ENCODE peak calls at places on chromosome 19, in five cellular contexts. Y is GM23338, O is upper lobe of right lung, M is HL-60, V is mesendoderm. C is an unnamed sample. For H3K27me3, the result is how much of the 10 kb centered on the place peaks cover.

GRCh38 chr19:43984687-43985000 is 656 bp downstream of the ZNF155 start:
- DNase-seq in Y (no peak), O (no peak), M (peak), V (no peak), C (no peak)

GRCh38 chr19:16156904-16157303 is 13.4 kb downstream of the HSH2D start:
- DNase-seq in Y (no peak), O (no peak), M (no peak), V (no peak), C (no peak)

GRCh38 chr19:38034153-38034835 is 127.3 kb downstream of the SIPA1L3 start:
- DNase-seq in Y (no peak), O (no peak), M (peak), V (no peak), C (no peak)

GRCh38 chr19:16587031-16588023 is 15.1 kb upstream of the SLC35E1 start:
- DNase-seq in Y (peak), O (no peak), M (peak), V (peak), C (peak)

GRCh38 chr19:10551698-10552301 is 8.1 kb downstream of the ATG4D start:
- DNase-seq in Y (peak), O (no peak), M (peak), V (peak), C (peak)

GRCh38 chr19:49422407-49423277 is 599 bp downstream of the PTH2 start:
- DNase-seq in Y (peak), O (no peak), M (peak), V (peak), C (no peak)

GRCh38 chr19:58578430-58578925 is 5.3 kb upstream of the MZF1 start:
- DNase-seq in Y (no peak), O (no peak), M (no peak), V (no peak), C (no peak)

GRCh38 chr19:58543826-58544590 is at the start of gene TRIM28:
- DNase-seq in Y (peak), O (peak), M (peak), V (peak), C (peak)

GRCh38 chr19:7673995-7674667 is 2.8 kb upstream of the MCEMP1 start:
- DNase-seq in Y (peak), O (peak), M (peak), V (peak), C (peak)

GRCh38 chr19:18731562-18732008 is 48.1 kb downstream of the CRTC1 start:
- DNase-seq in Y (no peak), O (no peak), M (no peak), V (peak), C (peak)

GRCh38 chr19:18020212-18021067 is 12.5 kb downstream of the ARRDC2 start:
- DNase-seq in Y (no peak), O (peak), M (no peak), V (no peak), C (no peak)

GRCh38 chr19:11745871-11746270 is 7.1 kb upstream of the ZNF823 start:
- DNase-seq in Y (no peak), O (no peak), M (no peak), V (no peak), C (no peak)

GRCh38 chr19:13984186-13984585 is 21.9 kb downstream of the RFX1 start:
- DNase-seq in Y (no peak), O (no peak), M (no peak), V (no peak), C (no peak)

GRCh38 chr19:43447655-43448054 is 17.8 kb downstream of the LYPD3 start:
- DNase-seq in Y (no peak), O (no peak), M (no peak), V (no peak), C (no peak)

GRCh38 chr19:42253245-42254082 is 1.5 kb downstream of the ERF start:
- DNase-seq in Y (peak), O (peak), M (peak), V (peak), C (no peak)

GRCh38 chr19:55440411-55441105 is 2.5 kb downstream of the SHISA7 start:
- DNase-seq in Y (peak), O (no peak), M (no peak), V (peak), C (no peak)

GRCh38 chr19:48681127-48681470 is 8.3 kb upstream of the NTN5 start:
- DNase-seq in Y (no peak), O (no peak), M (peak), V (no peak), C (no peak)

GRCh38 chr19:53646144-53646543 is 14.3 kb downstream of the DPRX start:
- DNase-seq in Y (no peak), O (no peak), M (no peak), V (no peak), C (no peak)

GRCh38 chr19:19382118-19382517 is 23.4 kb upstream of the GATAD2A start:
- DNase-seq in Y (no peak), O (no peak), M (no peak), V (no peak), C (no peak)

GRCh38 chr19:48646912-48647216 is 877 bp upstream of the CA11 start:
- DNase-seq in Y (no peak), O (no peak), M (no peak), V (no peak), C (no peak)

GRCh38 chr19:2308114-2308556 is at the start of gene LINGO3:
- DNase-seq in Y (no peak), O (no peak), M (no peak), V (no peak), C (no peak)

GRCh38 chr19:31499826-31500539 is 150.7 kb upstream of the TSHZ3 start:
- DNase-seq in Y (no peak), O (no peak), M (no peak), V (no peak), C (no peak)

GRCh38 chr19:31461814-31462539 is 112.7 kb upstream of the TSHZ3 start:
- DNase-seq in Y (peak), O (no peak), M (no peak), V (peak), C (no peak)

GRCh38 chr19:33501957-33502356 is 19.6 kb downstream of the PEPD start:
- DNase-seq in Y (no peak), O (no peak), M (no peak), V (no peak), C (no peak)

GRCh38 chr19:30326076-30326710 is 46.0 kb upstream of the ZNF536 start:
- DNase-seq in Y (no peak), O (no peak), M (no peak), V (no peak), C (no peak)

GRCh38 chr19:47729468-47729798 is 15.9 kb upstream of the NOP53 start:
- DNase-seq in Y (peak), O (peak), M (no peak), V (peak), C (peak)

GRCh38 chr19:47618771-47619170 is 9.8 kb downstream of the BICRA start:
- DNase-seq in Y (no peak), O (no peak), M (no peak), V (no peak), C (no peak)

GRCh38 chr19:8505680-8506401 is 3.4 kb upstream of the PRAM1 start:
- DNase-seq in Y (peak), O (peak), M (peak), V (peak), C (peak)

GRCh38 chr19:16853066-16853465 is 23.9 kb downstream of the SIN3B start:
- DNase-seq in Y (no peak), O (no peak), M (no peak), V (no peak), C (no peak)

GRCh38 chr19:33071887-33072286 is 7.2 kb upstream of the RHPN2 start:
- DNase-seq in Y (no peak), O (no peak), M (no peak), V (no peak), C (peak)

GRCh38 chr19:56099638-56100539 is 21.2 kb downstream of the ZNF787 start:
- DNase-seq in Y (no peak), O (no peak), M (no peak), V (no peak), C (no peak)

GRCh38 chr19:50569938-50570540 is 1.8 kb upstream of the LRRC4B start:
- DNase-seq in Y (no peak), O (no peak), M (no peak), V (no peak), C (no peak)

GRCh38 chr19:56740478-56740877 is 68.9 kb upstream of the ZNF835 start:
- DNase-seq in Y (no peak), O (no peak), M (no peak), V (peak), C (no peak)

GRCh38 chr19:48059331-48059730 is 15.5 kb upstream of the CABP5 start:
- DNase-seq in Y (no peak), O (no peak), M (no peak), V (no peak), C (no peak)

GRCh38 chr19:29873024-29873800 is 61.4 kb downstream of the CCNE1 start:
- DNase-seq in Y (peak), O (peak), M (no peak), V (peak), C (no peak)

GRCh38 chr19:16025108-16026101 is 50.9 kb upstream of the TPM4 start:
- DNase-seq in Y (peak), O (peak), M (peak), V (peak), C (peak)

GRCh38 chr19:50510121-50510670 is 795 bp downstream of the JOSD2 start:
- DNase-seq in Y (no peak), O (peak), M (no peak), V (no peak), C (no peak)

GRCh38 chr19:8392017-8392591 is 1.9 kb downstream of the RAB11B start:
- DNase-seq in Y (no peak), O (peak), M (no peak), V (no peak), C (no peak)

GRCh38 chr19:47190167-47190727 is 40.8 kb downstream of the BBC3 start:
- DNase-seq in Y (no peak), O (peak), M (no peak), V (no peak), C (peak)

GRCh38 chr19:5030822-5031221 is 61.9 kb downstream of the KDM4B start:
- DNase-seq in Y (no peak), O (no peak), M (no peak), V (no peak), C (no peak)

GRCh38 chr19:5031231-5032100 is 62.6 kb downstream of the KDM4B start:
- DNase-seq in Y (peak), O (peak), M (peak), V (peak), C (peak)

GRCh38 chr19:5030136-5030820 is 61.4 kb downstream of the KDM4B start:
- DNase-seq in Y (no peak), O (no peak), M (no peak), V (no peak), C (no peak)

GRCh38 chr19:5026706-5027273 is 57.9 kb downstream of the KDM4B start:
- DNase-seq in Y (peak), O (no peak), M (no peak), V (no peak), C (no peak)

DNA sequence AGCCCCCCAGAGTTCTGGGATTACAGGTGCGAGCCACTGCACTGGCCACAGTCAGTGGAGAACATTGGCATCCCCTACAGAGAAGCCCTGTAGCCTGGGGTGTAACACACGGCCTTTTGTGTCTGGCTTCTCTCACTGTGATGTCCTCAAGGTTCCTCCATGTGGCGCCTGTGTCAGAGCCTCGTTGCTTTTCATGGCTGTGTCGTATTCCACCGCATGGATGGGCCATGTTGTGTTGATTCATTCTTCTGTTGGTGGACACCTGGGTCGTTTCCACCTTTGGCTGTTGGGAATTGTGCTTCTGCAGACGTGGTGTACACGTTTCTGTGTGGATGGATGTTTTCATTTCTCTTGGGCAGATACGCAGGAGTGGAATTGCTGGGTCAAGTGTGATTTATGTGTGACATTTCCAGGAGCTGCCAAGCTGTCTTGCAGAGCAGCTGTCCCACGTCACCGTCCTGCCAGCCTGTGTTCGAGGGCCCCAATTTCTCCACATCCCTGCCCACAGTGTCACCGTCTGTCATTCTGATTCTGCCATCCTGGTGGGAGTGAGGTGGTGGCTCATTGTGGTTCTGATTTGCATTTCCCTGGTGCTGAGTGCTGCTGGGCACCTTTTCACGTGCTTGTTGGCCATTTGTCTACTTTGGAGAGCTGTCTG is 59.4 kb downstream of the KDM4B start:
- DNase-seq in Y (no peak), O (no peak), M (no peak), V (no peak), C (no peak)
- H3K4me3 ChIP-seq in Y (no peak), O (no peak), M (no peak), V (no peak), C (no peak)

GRCh38 chr19:46147166-46147740 is 785 bp upstream of the IGFL2 start:
- DNase-seq in Y (no peak), O (no peak), M (no peak), V (no peak), C (no peak)
- H3K27me3 ChIP-seq in Y (under half), O (under half), M (under half), V (under half), C (under half)

GRCh38 chr19:6551607-6552450 is 21.0 kb downstream of the TNFSF9 start:
- DNase-seq in Y (peak), O (no peak), M (no peak), V (peak), C (no peak)
- H3K4me3 ChIP-seq in Y (peak), O (no peak), M (no peak), V (no peak), C (no peak)

GRCh38 chr19:45771331-45771933 is 2.4 kb upstream of the SIX5 start:
- DNase-seq in Y (peak), O (no peak), M (no peak), V (no peak), C (no peak)

GRCh38 chr19:45772912-45773311 is 3.9 kb upstream of the SIX5 start:
- DNase-seq in Y (no peak), O (no peak), M (no peak), V (no peak), C (no peak)

GRCh38 chr19:45773384-45773783 is 4.3 kb upstream of the SIX5 start:
- DNase-seq in Y (no peak), O (no peak), M (no peak), V (no peak), C (no peak)

GRCh38 chr19:45770192-45771101 is 1.4 kb upstream of the SIX5 start:
- DNase-seq in Y (peak), O (peak), M (peak), V (peak), C (peak)

DNA sequence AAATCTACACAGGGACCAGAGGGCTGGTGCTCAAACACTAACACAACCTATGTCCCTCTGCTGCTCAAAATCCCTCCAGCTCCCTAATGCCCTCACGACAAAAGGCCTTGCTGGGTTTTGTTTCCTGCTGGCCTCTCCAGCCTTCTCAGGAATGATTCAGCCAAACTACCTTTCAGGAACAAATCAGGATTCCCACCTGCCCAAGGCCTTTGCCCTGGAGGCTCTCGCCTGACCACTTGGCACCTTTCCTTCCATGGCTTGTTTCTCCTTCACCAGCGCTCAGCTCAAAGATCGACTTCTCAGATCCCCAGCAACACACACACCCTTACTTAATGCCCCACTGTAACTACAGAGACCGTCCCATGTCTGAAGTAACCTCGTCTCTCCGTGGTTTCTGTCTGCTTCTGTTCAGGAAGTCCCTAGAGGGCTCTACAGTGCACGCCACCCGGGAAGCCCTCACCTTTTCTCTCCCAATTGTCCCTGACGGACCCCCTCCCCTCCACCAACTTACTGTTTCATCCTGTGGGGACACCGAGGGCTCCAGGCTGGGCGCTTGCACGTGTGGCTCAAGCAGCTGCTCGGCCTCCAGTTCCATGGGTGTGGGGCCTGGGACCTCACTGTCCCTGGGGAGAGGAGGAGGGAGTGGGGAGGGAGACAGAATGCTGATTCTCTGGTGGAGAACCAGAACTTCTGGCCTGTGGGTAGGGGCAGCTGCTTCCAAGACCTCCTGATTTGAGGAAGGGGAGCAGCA is 3.3 kb upstream of the SIX5 start:
- DNase-seq in Y (no peak), O (no peak), M (peak), V (no peak), C (no peak)
- H3K27me3 ChIP-seq in Y (under half), O (under half), M (under half), V (under half), C (under half)

DNA sequence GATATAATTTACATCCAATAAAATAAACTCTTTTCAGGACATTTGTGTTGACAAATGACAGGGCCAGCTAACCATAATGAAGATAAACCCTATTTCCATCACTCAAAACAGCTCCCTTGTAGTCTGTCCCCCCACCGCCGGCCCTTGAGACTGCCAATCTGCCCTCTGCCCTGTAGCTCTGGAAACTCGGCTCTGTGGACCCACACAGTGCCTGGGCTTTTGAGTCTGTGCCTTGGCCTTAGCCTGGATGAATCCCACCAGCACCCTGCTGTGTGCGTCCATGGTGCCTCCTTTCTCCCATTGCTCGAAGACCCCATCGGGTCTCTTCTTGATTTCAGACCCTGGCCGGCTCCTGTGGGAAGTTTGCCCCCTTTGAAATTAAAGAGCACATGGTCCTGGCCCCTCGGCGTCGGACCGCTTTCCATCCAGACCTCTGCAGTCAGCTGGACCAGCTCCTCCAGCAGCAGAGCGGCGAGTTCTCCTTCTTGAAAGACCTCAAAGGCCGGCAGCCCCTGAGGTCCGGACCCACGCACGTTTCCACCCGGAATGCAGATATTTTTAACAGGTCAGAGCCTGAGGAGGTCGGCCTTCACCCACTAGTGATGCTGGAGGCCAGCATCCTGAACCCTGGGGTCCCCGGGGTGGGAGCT is 26.0 kb downstream of the CHAF1A start:
- DNase-seq in Y (no peak), O (no peak), M (no peak), V (no peak), C (no peak)
- H3K4me3 ChIP-seq in Y (no peak), O (no peak), M (no peak), V (no peak), C (no peak)

DNA sequence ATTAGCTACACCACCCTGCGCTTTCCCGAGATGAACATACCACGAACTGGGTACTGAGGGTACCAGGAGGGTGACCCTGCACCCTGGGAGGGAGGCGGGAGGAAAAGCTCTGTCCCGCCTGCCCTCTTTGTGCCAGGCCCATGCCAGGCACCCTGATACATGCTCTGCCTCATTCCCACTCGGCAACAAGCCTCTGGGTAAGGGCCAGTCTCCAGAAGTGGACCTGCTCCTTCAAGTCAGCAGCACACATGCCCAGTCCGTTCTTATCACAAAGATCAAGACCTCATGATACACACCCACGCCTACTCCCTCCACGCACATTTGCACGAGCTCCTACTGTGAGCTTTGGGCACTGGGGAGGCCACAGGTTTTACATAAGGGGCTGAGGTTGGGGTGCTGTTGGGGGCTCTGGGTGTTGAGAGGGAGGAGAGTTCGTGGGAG is 2.0 kb upstream of the FFAR1 start:
- DNase-seq in Y (no peak), O (peak), M (no peak), V (no peak), C (no peak)
- H3K27me3 ChIP-seq in Y (under half), O (under half), M (under half), V (under half), C (under half)

GRCh38 chr19:917323-918151 is at the start of gene KISS1R:
- DNase-seq in Y (peak), O (peak), M (no peak), V (peak), C (no peak)
- H3K4me3 ChIP-seq in Y (peak), O (peak), M (no peak), V (no peak), C (no peak)